ENCODE peak calls at places on chromosomes 12 and 14, in eight cellular contexts. One of them, this sample, is unnamed. For H3K4me1, the result is how much of the 10 kb centered on the place peaks cover.

GRCh38 chr14:39154594-39155189 is 15.4 kb downstream of the TRAPPC6B start:
- DNase-seq in HCT116: no peak
- DNase-seq in fibroblast of lung: no peak
- DNase-seq in GM23338: no peak
- DNase-seq in OCI-LY7: no peak
- DNase-seq in PC-9: no peak
- DNase-seq in H9: no peak
- DNase-seq in neural progenitor cell: no peak
- DNase-seq in this sample: no peak

GRCh38 chr12:116245189-116245588 is 32.3 kb downstream of the MED13L start:
- DNase-seq in HCT116: no peak
- DNase-seq in OCI-LY7: no peak
- DNase-seq in fibroblast of lung: peak
- DNase-seq in H9: no peak
- DNase-seq in PC-9: no peak
- DNase-seq in neural progenitor cell: no peak
- DNase-seq in GM23338: no peak
- DNase-seq in this sample: no peak

GRCh38 chr12:124020398-124021024 is 47.5 kb downstream of the ZNF664 start:
- DNase-seq in HCT116: no peak
- DNase-seq in GM23338: no peak
- DNase-seq in H9: no peak
- DNase-seq in neural progenitor cell: no peak
- DNase-seq in OCI-LY7: no peak
- DNase-seq in PC-9: no peak
- DNase-seq in fibroblast of lung: no peak
- DNase-seq in this sample: no peak

GRCh38 chr14:51260225-51260624 is 20.2 kb downstream of the TMX1 start:
- DNase-seq in H9: no peak
- DNase-seq in PC-9: no peak
- DNase-seq in GM23338: no peak
- DNase-seq in neural progenitor cell: no peak
- DNase-seq in fibroblast of lung: no peak
- DNase-seq in HCT116: no peak
- DNase-seq in OCI-LY7: no peak
- DNase-seq in this sample: no peak

GRCh38 chr12:40010899-40011774 is 94.7 kb downstream of the SLC2A13 start:
- DNase-seq in fibroblast of lung: peak
- DNase-seq in neural progenitor cell: peak
- DNase-seq in OCI-LY7: peak
- DNase-seq in GM23338: peak
- DNase-seq in PC-9: peak
- DNase-seq in HCT116: peak
- DNase-seq in H9: peak
- DNase-seq in this sample: peak

GRCh38 chr14:49769581-49770211 is 1.7 kb downstream of the KLHDC2 start:
- DNase-seq in GM23338: no peak
- DNase-seq in HCT116: no peak
- DNase-seq in fibroblast of lung: no peak
- DNase-seq in PC-9: no peak
- DNase-seq in neural progenitor cell: no peak
- DNase-seq in H9: no peak
- DNase-seq in OCI-LY7: no peak
- DNase-seq in this sample: no peak

GRCh38 chr12:65853489-65854157 is 29.3 kb downstream of the HMGA2 start:
- DNase-seq in H9: no peak
- DNase-seq in neural progenitor cell: no peak
- DNase-seq in HCT116: no peak
- DNase-seq in GM23338: no peak
- DNase-seq in OCI-LY7: no peak
- DNase-seq in fibroblast of lung: peak
- DNase-seq in PC-9: no peak
- DNase-seq in this sample: no peak

GRCh38 chr12:95601626-95602025 is 50.4 kb upstream of the USP44 start:
- DNase-seq in fibroblast of lung: peak
- DNase-seq in neural progenitor cell: no peak
- DNase-seq in GM23338: no peak
- DNase-seq in HCT116: no peak
- DNase-seq in PC-9: no peak
- DNase-seq in H9: no peak
- DNase-seq in OCI-LY7: no peak
- DNase-seq in this sample: no peak

GRCh38 chr14:89190779-89191513 is 226.1 kb downstream of the FOXN3 start:
- DNase-seq in fibroblast of lung: peak
- DNase-seq in GM23338: peak
- DNase-seq in PC-9: no peak
- DNase-seq in OCI-LY7: no peak
- DNase-seq in H9: peak
- DNase-seq in HCT116: no peak
- DNase-seq in neural progenitor cell: peak
- DNase-seq in this sample: no peak

GRCh38 chr12:22312336-22312735 is 22.2 kb downstream of the ST8SIA1 start:
- DNase-seq in OCI-LY7: no peak
- DNase-seq in H9: no peak
- DNase-seq in GM23338: no peak
- DNase-seq in PC-9: no peak
- DNase-seq in HCT116: no peak
- DNase-seq in neural progenitor cell: peak
- DNase-seq in fibroblast of lung: peak
- DNase-seq in this sample: peak

GRCh38 chr14:54813081-54813480 is 89.5 kb downstream of the GCH1 start:
- DNase-seq in H9: peak
- DNase-seq in fibroblast of lung: no peak
- DNase-seq in PC-9: no peak
- DNase-seq in HCT116: no peak
- DNase-seq in GM23338: no peak
- DNase-seq in neural progenitor cell: no peak
- DNase-seq in OCI-LY7: no peak
- DNase-seq in this sample: peak

GRCh38 chr12:124508323-124509096 is 58.9 kb downstream of the NCOR2 start:
- DNase-seq in HCT116: no peak
- DNase-seq in GM23338: no peak
- DNase-seq in OCI-LY7: no peak
- DNase-seq in PC-9: peak
- DNase-seq in H9: no peak
- DNase-seq in fibroblast of lung: peak
- DNase-seq in neural progenitor cell: no peak
- DNase-seq in this sample: no peak

GRCh38 chr12:25493682-25494081 is 59.4 kb downstream of the LMNTD1 start:
- DNase-seq in fibroblast of lung: no peak
- DNase-seq in neural progenitor cell: no peak
- DNase-seq in H9: no peak
- DNase-seq in GM23338: peak
- DNase-seq in HCT116: no peak
- DNase-seq in OCI-LY7: no peak
- DNase-seq in PC-9: no peak
- DNase-seq in this sample: no peak

GRCh38 chr14:51351997-51352396 is 112.0 kb downstream of the TMX1 start:
- DNase-seq in neural progenitor cell: no peak
- DNase-seq in HCT116: no peak
- DNase-seq in OCI-LY7: no peak
- DNase-seq in PC-9: no peak
- DNase-seq in H9: no peak
- DNase-seq in fibroblast of lung: no peak
- DNase-seq in GM23338: no peak
- DNase-seq in this sample: no peak

GRCh38 chr14:101030586-101030985 is 127.1 kb upstream of the RTL1 start:
- DNase-seq in neural progenitor cell: no peak
- DNase-seq in OCI-LY7: no peak
- DNase-seq in GM23338: no peak
- DNase-seq in PC-9: no peak
- DNase-seq in HCT116: no peak
- DNase-seq in H9: no peak
- DNase-seq in fibroblast of lung: no peak
- DNase-seq in this sample: no peak

GRCh38 chr12:85951823-85952222 is 77.7 kb downstream of the NTS start:
- DNase-seq in OCI-LY7: no peak
- DNase-seq in H9: no peak
- DNase-seq in PC-9: no peak
- DNase-seq in fibroblast of lung: peak
- DNase-seq in neural progenitor cell: no peak
- DNase-seq in GM23338: peak
- DNase-seq in HCT116: peak
- DNase-seq in this sample: peak

DNA sequence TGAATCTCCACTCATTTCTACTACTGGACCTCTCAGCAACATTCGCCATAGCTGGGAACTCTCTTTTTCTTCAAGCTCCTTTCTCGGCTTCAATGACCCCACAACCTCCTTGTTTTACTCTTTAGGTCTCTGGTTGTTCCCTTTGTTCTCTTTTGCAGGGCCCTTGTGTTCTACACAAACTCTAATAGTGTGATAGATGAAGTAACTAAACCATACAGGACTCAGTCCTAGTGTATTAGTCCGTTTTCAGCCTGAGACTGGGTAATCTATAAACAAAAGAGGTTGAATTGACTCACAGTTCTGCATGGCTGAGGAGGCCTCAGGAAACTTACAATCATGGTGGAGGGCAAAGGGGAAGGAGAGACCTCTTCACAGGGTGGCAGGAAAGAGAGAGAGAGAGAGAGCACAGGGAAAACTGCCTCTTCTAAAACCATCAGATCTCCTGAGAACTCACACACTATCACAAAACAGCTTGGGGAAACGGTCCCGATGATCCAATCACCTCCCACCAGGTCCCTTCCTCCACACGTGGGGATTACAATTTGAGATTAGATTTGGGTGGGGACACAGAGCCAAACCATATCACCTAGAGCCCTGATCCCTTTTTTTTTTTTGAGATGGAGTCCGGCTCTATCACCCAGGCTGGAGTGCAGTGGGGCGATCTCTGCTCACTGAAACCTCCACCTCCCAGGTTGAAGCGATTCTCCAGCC is 32.0 kb upstream of the WNK1 start:
- DNase-seq in neural progenitor cell: no peak
- DNase-seq in HCT116: no peak
- DNase-seq in fibroblast of lung: no peak
- DNase-seq in GM23338: no peak
- DNase-seq in PC-9: no peak
- DNase-seq in H9: no peak
- DNase-seq in OCI-LY7: no peak
- DNase-seq in this sample: no peak
- H3K4me1 ChIP-seq in neural progenitor cell: under half
- H3K4me1 ChIP-seq in HCT116: under half
- H3K4me1 ChIP-seq in fibroblast of lung: under half
- H3K4me1 ChIP-seq in GM23338: under half
- H3K4me1 ChIP-seq in PC-9: under half
- H3K4me1 ChIP-seq in H9: under half
- H3K4me1 ChIP-seq in OCI-LY7: under half
- H3K4me1 ChIP-seq in this sample: under half

GRCh38 chr14:20551606-20552005 is 9.2 kb downstream of the RNASE9 start:
- DNase-seq in OCI-LY7: no peak
- DNase-seq in HCT116: no peak
- DNase-seq in PC-9: no peak
- DNase-seq in GM23338: peak
- DNase-seq in H9: peak
- DNase-seq in neural progenitor cell: no peak
- DNase-seq in fibroblast of lung: no peak
- DNase-seq in this sample: no peak

GRCh38 chr14:20548414-20549158 is 12.3 kb downstream of the RNASE9 start:
- DNase-seq in GM23338: no peak
- DNase-seq in OCI-LY7: no peak
- DNase-seq in fibroblast of lung: no peak
- DNase-seq in H9: no peak
- DNase-seq in neural progenitor cell: no peak
- DNase-seq in PC-9: no peak
- DNase-seq in HCT116: no peak
- DNase-seq in this sample: no peak

DNA sequence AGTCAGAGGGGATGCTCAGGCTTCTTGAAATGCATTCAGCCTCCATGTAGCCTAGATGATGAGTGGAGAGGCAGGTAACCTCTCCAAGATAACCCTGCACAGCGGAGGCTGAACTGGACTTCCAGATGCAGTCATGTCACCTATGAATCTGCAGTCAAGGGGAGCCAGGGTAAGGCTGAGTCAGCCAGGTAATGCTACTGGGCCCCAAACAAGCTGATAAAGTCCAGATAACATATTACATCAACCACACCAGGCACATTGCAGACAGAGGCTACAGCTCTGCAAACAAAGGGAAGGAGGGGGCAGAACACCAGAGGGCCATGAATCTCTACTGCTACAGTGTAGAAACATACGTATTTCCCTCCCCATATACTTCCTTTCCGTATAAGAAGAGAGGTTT is 14.0 kb downstream of the RNASE9 start:
- DNase-seq in neural progenitor cell: no peak
- DNase-seq in HCT116: no peak
- DNase-seq in PC-9: no peak
- DNase-seq in H9: no peak
- DNase-seq in OCI-LY7: no peak
- DNase-seq in fibroblast of lung: no peak
- DNase-seq in GM23338: no peak
- DNase-seq in this sample: no peak
- H2AFZ ChIP-seq in neural progenitor cell: no peak
- H2AFZ ChIP-seq in HCT116: no peak
- H2AFZ ChIP-seq in PC-9: no peak
- H2AFZ ChIP-seq in H9: no peak
- H2AFZ ChIP-seq in OCI-LY7: no peak
- H2AFZ ChIP-seq in fibroblast of lung: no peak
- H2AFZ ChIP-seq in GM23338: peak
- H2AFZ ChIP-seq in this sample: no peak

GRCh38 chr12:114355389-114356088 is 50.4 kb downstream of the TBX5 start:
- DNase-seq in fibroblast of lung: no peak
- DNase-seq in OCI-LY7: no peak
- DNase-seq in H9: peak
- DNase-seq in PC-9: no peak
- DNase-seq in neural progenitor cell: peak
- DNase-seq in GM23338: peak
- DNase-seq in HCT116: peak
- DNase-seq in this sample: no peak
- TF ChIP-seq CTCF in fibroblast of lung: peak
- TF ChIP-seq CTCF in OCI-LY7: peak
- TF ChIP-seq CTCF in H9: peak
- TF ChIP-seq CTCF in PC-9: no peak
- TF ChIP-seq CTCF in neural progenitor cell: peak
- TF ChIP-seq CTCF in GM23338: peak
- TF ChIP-seq CTCF in HCT116: peak
- TF ChIP-seq CTCF in this sample: no peak

GRCh38 chr12:71135077-71135811 is 22.6 kb downstream of the TSPAN8 start:
- DNase-seq in neural progenitor cell: no peak
- DNase-seq in HCT116: no peak
- DNase-seq in GM23338: no peak
- DNase-seq in fibroblast of lung: no peak
- DNase-seq in OCI-LY7: no peak
- DNase-seq in PC-9: no peak
- DNase-seq in H9: no peak
- DNase-seq in this sample: no peak

GRCh38 chr12:71138011-71138410 is 19.8 kb downstream of the TSPAN8 start:
- DNase-seq in GM23338: peak
- DNase-seq in fibroblast of lung: no peak
- DNase-seq in neural progenitor cell: no peak
- DNase-seq in PC-9: no peak
- DNase-seq in HCT116: no peak
- DNase-seq in H9: no peak
- DNase-seq in OCI-LY7: no peak
- DNase-seq in this sample: no peak

GRCh38 chr12:71139153-71139735 is 18.6 kb downstream of the TSPAN8 start:
- DNase-seq in fibroblast of lung: no peak
- DNase-seq in GM23338: no peak
- DNase-seq in HCT116: no peak
- DNase-seq in neural progenitor cell: no peak
- DNase-seq in H9: no peak
- DNase-seq in PC-9: no peak
- DNase-seq in OCI-LY7: no peak
- DNase-seq in this sample: no peak

GRCh38 chr12:71134405-71134804 is 23.4 kb downstream of the TSPAN8 start:
- DNase-seq in H9: no peak
- DNase-seq in fibroblast of lung: no peak
- DNase-seq in PC-9: no peak
- DNase-seq in GM23338: no peak
- DNase-seq in neural progenitor cell: no peak
- DNase-seq in HCT116: no peak
- DNase-seq in OCI-LY7: no peak
- DNase-seq in this sample: no peak

GRCh38 chr12:71135812-71136176 is 22.0 kb downstream of the TSPAN8 start:
- DNase-seq in HCT116: no peak
- DNase-seq in PC-9: no peak
- DNase-seq in H9: no peak
- DNase-seq in fibroblast of lung: no peak
- DNase-seq in neural progenitor cell: peak
- DNase-seq in OCI-LY7: no peak
- DNase-seq in GM23338: peak
- DNase-seq in this sample: no peak
- H3K4me1 ChIP-seq in HCT116: under half
- H3K4me1 ChIP-seq in PC-9: under half
- H3K4me1 ChIP-seq in H9: under half
- H3K4me1 ChIP-seq in fibroblast of lung: under half
- H3K4me1 ChIP-seq in neural progenitor cell: under half
- H3K4me1 ChIP-seq in OCI-LY7: under half
- H3K4me1 ChIP-seq in GM23338: under half
- H3K4me1 ChIP-seq in this sample: under half

This sample was measured in mammary epithelial cell.